ENCODE peak calls at places on chromosomes 4 and X, in four cellular contexts. Z is left ventricle myocardium inferior, H is GM23338, J is fibroblast of lung. R is an unnamed sample.
A peak's percentile ranks its signal among the peaks of the same experiment; 100 is the strongest.

GRCh38 chr4:48445704-48446103 is 37.4 kb upstream of the SLC10A4 start:
- DNase-seq in J (peak; percentile 39), H (peak; percentile 58), Z (no peak), R (no peak)

GRCh38 chr4:77599378-77599777 is 6.2 kb upstream of the CXCL13 start:
- DNase-seq in J (peak; percentile 60), Z (no peak), H (peak; percentile 75), R (no peak)

GRCh38 chr4:17142232-17142711 is 243.8 kb upstream of the LDB2 start:
- DNase-seq in H (no peak), J (peak; percentile 91), Z (no peak), R (no peak)

GRCh38 chrX:19604375-19604774 is 89.1 kb upstream of the MAP3K15 start:
- DNase-seq in Z (no peak), H (no peak), J (no peak), R (no peak)

GRCh38 chrX:33434256-33435092 is 223.1 kb upstream of the DMD start:
- DNase-seq in Z (peak; percentile 14), H (peak; percentile 64), J (peak; percentile 60), R (peak; percentile 64)

GRCh38 chrX:44873415-44874270 is 655 bp downstream of the KDM6A start:
- DNase-seq in J (peak; percentile 37), H (peak; percentile 30), Z (peak; percentile 40), R (peak; percentile 43)

GRCh38 chr4:31016322-31017061 is 296.3 kb downstream of the PCDH7 start:
- DNase-seq in J (no peak), H (peak; percentile 58), Z (no peak), R (no peak)

GRCh38 chr4:37244583-37245390 is at the start of gene NWD2:
- DNase-seq in J (no peak), H (peak; percentile 55), Z (no peak), R (no peak)

GRCh38 chrX:22063284-22063683 is 31.2 kb downstream of the PHEX start:
- DNase-seq in J (no peak), Z (no peak), H (no peak), R (no peak)

GRCh38 chr4:85475631-85476233 is 782 bp downstream of the ARHGAP24 start:
- DNase-seq in H (no peak), Z (peak; percentile 35), J (peak; percentile 60), R (no peak)

GRCh38 chrX:119272882-119273806 is 37.1 kb downstream of the PGRMC1 start:
- DNase-seq in H (peak; percentile 89), J (peak; percentile 44), Z (peak; percentile 21), R (no peak)

GRCh38 chr4:24745172-24745895 is 50.0 kb upstream of the SOD3 start:
- DNase-seq in Z (no peak), H (no peak), J (no peak), R (no peak)

GRCh38 chr4:188439641-188440311 is 300.5 kb downstream of the TRIML1 start:
- DNase-seq in J (peak; percentile 14), H (no peak), Z (peak; percentile 49), R (no peak)

GRCh38 chr4:1370321-1371124 is 23.5 kb downstream of the UVSSA start:
- DNase-seq in J (no peak), Z (peak; percentile 7), H (no peak), R (peak; percentile 61)

GRCh38 chr4:137203601-137204000 is 328.7 kb downstream of the PCDH18 start:
- DNase-seq in J (peak; percentile 74), H (no peak), Z (no peak), R (no peak)

GRCh38 chr4:145481164-145481941 is at the start of gene SMAD1:
- DNase-seq in J (peak; percentile 86), Z (peak; percentile 86), H (peak; percentile 84), R (peak; percentile 86)

GRCh38 chr4:42673084-42673429 is 16.2 kb upstream of the ATP8A1 start:
- DNase-seq in J (peak; percentile 18), H (no peak), Z (peak; percentile 28), R (no peak)

GRCh38 chr4:7924163-7924562 is 15.5 kb downstream of the AFAP1 start:
- DNase-seq in J (no peak), Z (no peak), H (no peak), R (no peak)

GRCh38 chrX:144616317-144616716 is 631.0 kb upstream of the SPANXN1 start:
- DNase-seq in J (no peak), Z (no peak), H (no peak), R (no peak)

GRCh38 chrX:45445745-45446412 is 245.2 kb upstream of the DIPK2B start:
- DNase-seq in H (no peak), Z (no peak), J (peak; percentile 70), R (no peak)

GRCh38 chr4:107564326-107564725 is 155.7 kb downstream of the PAPSS1 start:
- DNase-seq in H (no peak), J (peak; percentile 10), Z (no peak), R (no peak)

GRCh38 chr4:54558889-54559682 is 98.7 kb upstream of the KIT start:
- DNase-seq in J (no peak), H (no peak), Z (no peak), R (no peak)

GRCh38 chr4:34105311-34105710 is 2139.0 kb downstream of the ARAP2 start:
- DNase-seq in Z (no peak), J (peak; percentile 0), H (no peak), R (no peak)

GRCh38 chr4:99710020-99710419 is 52.4 kb upstream of the C4orf54 start:
- DNase-seq in H (no peak), J (no peak), Z (no peak), R (no peak)

GRCh38 chr4:152063301-152064235 is 302.8 kb upstream of the GATB start:
- DNase-seq in J (no peak), H (peak; percentile 35), Z (no peak), R (no peak)

GRCh38 chrX:129795584-129795983 is 15.8 kb downstream of the SASH3 start:
- DNase-seq in Z (no peak), H (no peak), J (no peak), R (no peak)

GRCh38 chrX:102548231-102548630 is 31.7 kb upstream of the TMSB15A start:
- DNase-seq in J (no peak), H (no peak), Z (no peak), R (no peak)

DNA sequence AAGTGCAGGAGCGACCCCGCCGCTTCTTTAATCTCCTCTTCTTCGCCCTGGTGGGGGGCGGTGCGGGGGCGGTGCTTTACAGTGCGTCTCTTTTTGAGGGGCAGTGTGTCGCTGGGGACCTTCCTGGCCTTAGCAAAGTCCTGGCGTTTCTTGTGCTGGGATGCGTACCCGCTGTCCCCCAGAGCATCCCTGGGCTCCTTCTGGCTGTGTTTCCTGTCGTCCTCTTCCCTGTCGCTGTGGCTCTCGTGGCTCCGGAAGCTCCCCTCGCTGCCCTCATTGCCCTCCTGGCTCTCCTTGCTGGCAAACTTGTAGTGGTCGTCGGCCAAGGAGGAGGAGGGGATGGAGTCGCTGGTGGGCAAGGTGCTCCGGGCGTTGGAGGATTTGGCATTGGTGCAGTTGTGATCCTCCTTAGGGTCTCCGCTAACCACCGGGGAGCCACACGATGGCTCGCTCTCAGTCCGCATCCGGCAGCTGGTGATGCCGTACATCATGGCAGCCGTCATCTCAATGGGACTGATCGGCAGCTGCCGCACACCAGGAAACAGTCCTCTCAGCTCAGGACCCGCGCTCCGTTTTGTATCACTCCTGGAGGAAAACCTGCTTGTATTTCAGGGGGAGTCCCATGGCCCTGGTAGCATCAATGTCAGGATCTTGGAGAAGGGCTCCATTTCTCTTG is 30.4 kb upstream of the TMSB15A start:
- DNase-seq in J (peak; percentile 0), Z (no peak), H (no peak), R (no peak)
- H3K4me3 ChIP-seq in J (no peak overlapping the region), Z (peak overlapping the region; percentile 41), H (peak overlapping the region; percentile 28), R (peak overlapping the region; percentile 29)

DNA sequence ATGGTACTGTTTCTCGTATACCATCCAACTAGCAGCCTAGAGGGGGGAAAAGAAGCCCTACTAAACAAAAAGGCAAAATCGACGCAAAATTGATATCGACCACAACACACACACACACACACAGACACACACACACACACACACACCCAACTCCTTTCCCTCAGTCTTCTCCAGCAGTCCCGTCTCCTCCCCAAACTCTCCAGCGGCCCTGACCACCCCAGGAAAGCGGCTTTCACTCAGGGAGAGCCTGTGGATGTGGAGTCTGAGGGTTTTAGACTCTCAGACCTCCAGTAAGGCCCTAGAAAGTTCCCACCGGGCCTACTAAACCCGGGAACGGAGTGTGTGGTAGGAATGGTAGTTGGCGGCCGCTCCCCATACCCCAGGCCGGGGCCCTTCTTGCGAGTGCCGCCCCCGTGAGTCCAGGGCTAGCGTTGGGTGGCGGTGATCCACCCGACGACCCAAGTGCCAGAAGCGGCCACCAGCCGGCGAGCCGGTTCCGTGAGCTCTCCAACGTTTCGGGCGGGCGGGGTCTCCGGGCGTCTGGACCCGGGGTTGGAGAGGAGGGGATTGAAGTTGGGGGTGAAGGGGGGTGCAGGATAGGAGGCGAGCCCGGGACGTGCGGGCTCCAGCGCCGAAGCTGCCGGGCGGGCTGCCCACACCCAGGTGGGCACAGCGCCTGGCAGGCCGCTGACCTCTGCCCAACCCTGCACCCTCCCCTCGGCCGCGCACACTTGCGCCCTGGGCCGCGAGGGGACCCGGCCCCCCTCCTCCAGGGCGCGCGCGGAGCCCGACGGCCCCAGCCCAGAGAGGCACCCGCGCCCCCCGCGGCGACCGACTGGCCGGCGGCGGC is 13.7 kb downstream of the ARX start:
- DNase-seq in J (no peak), H (no peak), Z (no peak), R (no peak)
- TF ChIP-seq CTCF in J (no peak), H (no peak), Z (no peak), R (no peak)

DNA sequence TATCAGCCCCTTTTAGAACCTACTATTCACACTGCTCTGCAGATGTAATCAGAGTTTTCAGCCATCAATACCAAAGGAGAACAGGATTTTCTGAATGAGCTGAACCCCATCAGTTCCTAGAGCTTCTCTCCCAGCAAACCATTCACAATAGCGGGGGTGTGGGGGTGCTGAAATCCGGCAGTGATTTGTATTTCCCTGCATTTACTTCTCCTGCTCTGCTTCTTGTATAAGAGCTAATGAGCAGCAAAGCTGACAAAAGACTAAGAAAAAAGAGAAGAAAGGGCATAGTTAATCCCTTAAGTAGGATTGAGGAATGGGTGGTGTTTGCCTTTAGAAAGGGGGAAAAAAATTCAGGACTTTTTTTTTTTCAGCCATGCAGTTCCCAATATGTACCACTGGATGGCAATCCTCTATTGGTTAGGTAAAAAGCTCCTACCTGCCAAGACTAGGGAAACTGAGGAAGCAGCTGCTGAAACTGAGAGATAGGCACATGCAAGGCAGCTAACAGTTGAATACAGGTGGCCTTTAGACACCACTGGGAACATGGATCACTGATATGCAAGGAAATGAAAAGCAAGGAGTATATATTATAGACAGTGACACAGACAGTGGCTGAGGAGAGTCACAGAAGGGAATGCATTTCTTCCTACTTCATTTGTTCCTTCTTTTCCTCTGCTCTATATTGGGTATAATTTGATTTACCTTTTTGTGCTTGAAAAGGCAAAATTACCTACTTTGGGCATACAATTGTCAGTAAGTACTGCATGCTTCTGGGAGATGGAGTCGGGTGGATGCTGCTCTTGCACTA is 217.9 kb downstream of the HS6ST2 start:
- DNase-seq in J (peak; percentile 12), H (peak; percentile 37), Z (no peak), R (no peak)
- H3K27me3 ChIP-seq in J (no peaks in the 10 kb centered on the region), H (peaks cover 34% of the 10 kb centered on the region), Z (peaks cover 5% of the 10 kb centered on the region), R (no peaks in the 10 kb centered on the region)

GRCh38 chr4:80266267-80266901 is at the start of gene FGF5:
- DNase-seq in J (peak; percentile 87), H (peak; percentile 53), Z (peak; percentile 25), R (peak; percentile 38)
- H3K4me3 ChIP-seq in J (peak within 1 kb of the TSS; percentile 54), H (peak within 1 kb of the TSS; percentile 61), Z (peak within 1 kb of the TSS; percentile 69), R (peak within 1 kb of the TSS; percentile 53)